ENCODE peak calls at places on chromosomes 4 and X, in nine cellular contexts. One of them, this sample, is unnamed.

GRCh38 chrX:154829926-154830442 is 4.5 kb downstream of the SMIM9 start:
- DNase-seq in tibial nerve: no peak
- DNase-seq in uterus: no peak
- DNase-seq in HepG2: no peak
- DNase-seq in suprapubic skin: no peak
- DNase-seq in IMR-90: no peak
- DNase-seq in esophagus squamous epithelium: no peak
- DNase-seq in adrenal gland: no peak
- DNase-seq in GM12878: no peak
- DNase-seq in this sample: no peak

GRCh38 chr4:159006202-159006601 is 96.7 kb upstream of the RAPGEF2 start:
- DNase-seq in tibial nerve: no peak
- DNase-seq in uterus: no peak
- DNase-seq in HepG2: peak
- DNase-seq in suprapubic skin: no peak
- DNase-seq in IMR-90: peak
- DNase-seq in esophagus squamous epithelium: no peak
- DNase-seq in adrenal gland: no peak
- DNase-seq in GM12878: no peak
- DNase-seq in this sample: no peak

GRCh38 chr4:177308842-177309524 is 691 bp upstream of the NEIL3 start:
- DNase-seq in tibial nerve: no peak
- DNase-seq in uterus: no peak
- DNase-seq in HepG2: no peak
- DNase-seq in suprapubic skin: no peak
- DNase-seq in IMR-90: no peak
- DNase-seq in esophagus squamous epithelium: no peak
- DNase-seq in adrenal gland: no peak
- DNase-seq in GM12878: no peak
- DNase-seq in this sample: no peak

GRCh38 chrX:76428243-76429130 is 977 bp downstream of the MAGEE1 start:
- DNase-seq in tibial nerve: no peak
- DNase-seq in uterus: peak
- DNase-seq in HepG2: no peak
- DNase-seq in suprapubic skin: peak
- DNase-seq in IMR-90: no peak
- DNase-seq in esophagus squamous epithelium: no peak
- DNase-seq in adrenal gland: peak
- DNase-seq in GM12878: no peak
- DNase-seq in this sample: peak

GRCh38 chrX:6004529-6004928 is 224.1 kb downstream of the NLGN4X start:
- DNase-seq in tibial nerve: no peak
- DNase-seq in uterus: no peak
- DNase-seq in HepG2: no peak
- DNase-seq in suprapubic skin: no peak
- DNase-seq in IMR-90: no peak
- DNase-seq in esophagus squamous epithelium: no peak
- DNase-seq in adrenal gland: no peak
- DNase-seq in GM12878: no peak
- DNase-seq in this sample: no peak

GRCh38 chr4:72216539-72217277 is 184.9 kb downstream of the NPFFR2 start:
- DNase-seq in tibial nerve: no peak
- DNase-seq in uterus: no peak
- DNase-seq in HepG2: no peak
- DNase-seq in suprapubic skin: no peak
- DNase-seq in IMR-90: no peak
- DNase-seq in esophagus squamous epithelium: no peak
- DNase-seq in adrenal gland: no peak
- DNase-seq in GM12878: no peak
- DNase-seq in this sample: no peak

GRCh38 chr4:56764775-56765174 is 56.7 kb downstream of the SPINK2 start:
- DNase-seq in tibial nerve: no peak
- DNase-seq in uterus: no peak
- DNase-seq in HepG2: no peak
- DNase-seq in suprapubic skin: no peak
- DNase-seq in IMR-90: peak
- DNase-seq in esophagus squamous epithelium: no peak
- DNase-seq in adrenal gland: no peak
- DNase-seq in GM12878: no peak
- DNase-seq in this sample: no peak

GRCh38 chr4:101022151-101023024 is 324.9 kb downstream of the PPP3CA start:
- DNase-seq in tibial nerve: no peak
- DNase-seq in uterus: no peak
- DNase-seq in HepG2: no peak
- DNase-seq in suprapubic skin: no peak
- DNase-seq in IMR-90: peak
- DNase-seq in esophagus squamous epithelium: no peak
- DNase-seq in adrenal gland: no peak
- DNase-seq in GM12878: no peak
- DNase-seq in this sample: no peak

GRCh38 chr4:54064317-54065275 is at the start of gene CHIC2:
- DNase-seq in tibial nerve: peak
- DNase-seq in uterus: peak
- DNase-seq in HepG2: peak
- DNase-seq in suprapubic skin: peak
- DNase-seq in IMR-90: peak
- DNase-seq in esophagus squamous epithelium: peak
- DNase-seq in adrenal gland: peak
- DNase-seq in GM12878: peak
- DNase-seq in this sample: peak
- TF ChIP-seq POLR2A in tibial nerve: peak
- TF ChIP-seq POLR2A in uterus: peak
- TF ChIP-seq POLR2A in HepG2: peak
- TF ChIP-seq POLR2A in suprapubic skin: peak
- TF ChIP-seq POLR2A in IMR-90: peak
- TF ChIP-seq POLR2A in esophagus squamous epithelium: peak
- TF ChIP-seq POLR2A in adrenal gland: peak
- TF ChIP-seq POLR2A in GM12878: peak
- TF ChIP-seq POLR2A in this sample: peak

GRCh38 chrX:69503228-69503834 is 795 bp upstream of the NALF2 start:
- DNase-seq in tibial nerve: no peak
- DNase-seq in uterus: no peak
- DNase-seq in HepG2: peak
- DNase-seq in suprapubic skin: no peak
- DNase-seq in IMR-90: no peak
- DNase-seq in esophagus squamous epithelium: no peak
- DNase-seq in adrenal gland: peak
- DNase-seq in GM12878: no peak
- DNase-seq in this sample: no peak

GRCh38 chrX:69504626-69505612 is 793 bp downstream of the NALF2 start:
- DNase-seq in tibial nerve: no peak
- DNase-seq in uterus: no peak
- DNase-seq in HepG2: no peak
- DNase-seq in suprapubic skin: no peak
- DNase-seq in IMR-90: no peak
- DNase-seq in esophagus squamous epithelium: no peak
- DNase-seq in adrenal gland: no peak
- DNase-seq in GM12878: no peak
- DNase-seq in this sample: no peak

GRCh38 chrX:69501433-69501832 is 2.7 kb upstream of the NALF2 start:
- DNase-seq in tibial nerve: no peak
- DNase-seq in uterus: no peak
- DNase-seq in HepG2: peak
- DNase-seq in suprapubic skin: no peak
- DNase-seq in IMR-90: no peak
- DNase-seq in esophagus squamous epithelium: no peak
- DNase-seq in adrenal gland: no peak
- DNase-seq in GM12878: no peak
- DNase-seq in this sample: no peak

GRCh38 chrX:69505772-69506616 is 1.9 kb downstream of the NALF2 start:
- DNase-seq in tibial nerve: no peak
- DNase-seq in uterus: no peak
- DNase-seq in HepG2: no peak
- DNase-seq in suprapubic skin: no peak
- DNase-seq in IMR-90: no peak
- DNase-seq in esophagus squamous epithelium: no peak
- DNase-seq in adrenal gland: no peak
- DNase-seq in GM12878: no peak
- DNase-seq in this sample: no peak

DNA sequence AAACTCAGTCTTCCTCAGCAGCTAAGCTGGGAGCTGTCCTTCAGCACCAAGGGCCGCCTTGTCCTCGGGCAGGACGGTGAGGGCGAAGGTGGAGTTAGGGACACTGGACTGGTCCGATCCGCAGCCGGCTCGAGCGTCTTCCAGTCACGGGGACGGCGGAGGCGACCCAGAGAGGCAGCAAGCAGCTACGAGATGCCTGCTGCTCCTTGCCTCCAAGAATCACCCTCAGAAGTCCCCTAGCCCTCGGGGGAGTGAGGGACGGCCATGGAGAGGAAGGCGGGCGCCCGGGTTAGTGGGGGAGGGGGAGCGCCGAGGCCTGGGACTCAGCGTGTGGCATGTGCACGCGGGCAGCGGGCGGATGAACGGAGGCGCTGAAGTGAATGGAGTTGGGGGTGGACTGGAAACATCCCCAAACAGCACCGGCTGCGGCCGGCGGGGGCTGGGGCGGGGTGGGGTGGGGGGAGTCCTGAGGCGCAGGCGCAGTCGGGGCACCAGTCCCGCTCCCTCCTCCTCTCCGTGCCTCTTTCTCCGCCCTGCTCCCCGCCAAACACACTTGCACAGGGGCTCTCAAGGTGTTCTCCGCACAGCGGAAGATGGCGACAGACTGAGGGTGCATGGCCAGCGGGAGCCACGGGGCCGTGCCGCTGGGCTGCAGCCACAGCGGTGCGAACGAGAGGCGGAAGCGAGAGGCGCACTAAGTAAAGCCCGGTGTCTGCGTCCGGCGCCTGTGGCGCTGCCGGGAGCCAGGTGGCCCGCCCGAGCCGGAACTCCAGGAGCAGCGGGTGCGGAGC is at the start of gene NALF2:
- DNase-seq in tibial nerve: peak
- DNase-seq in uterus: peak
- DNase-seq in HepG2: peak
- DNase-seq in suprapubic skin: no peak
- DNase-seq in IMR-90: peak
- DNase-seq in esophagus squamous epithelium: no peak
- DNase-seq in adrenal gland: peak
- DNase-seq in GM12878: no peak
- DNase-seq in this sample: peak
- TF ChIP-seq POLR2A in tibial nerve: no peak
- TF ChIP-seq POLR2A in uterus: no peak
- TF ChIP-seq POLR2A in HepG2: peak
- TF ChIP-seq POLR2A in suprapubic skin: no peak
- TF ChIP-seq POLR2A in IMR-90: no peak
- TF ChIP-seq POLR2A in esophagus squamous epithelium: no peak
- TF ChIP-seq POLR2A in adrenal gland: no peak
- TF ChIP-seq POLR2A in GM12878: no peak
- TF ChIP-seq POLR2A in this sample: no peak

GRCh38 chr4:85780664-85781063 is 305.7 kb downstream of the ARHGAP24 start:
- DNase-seq in tibial nerve: no peak
- DNase-seq in uterus: no peak
- DNase-seq in HepG2: no peak
- DNase-seq in suprapubic skin: no peak
- DNase-seq in IMR-90: no peak
- DNase-seq in esophagus squamous epithelium: no peak
- DNase-seq in adrenal gland: no peak
- DNase-seq in GM12878: no peak
- DNase-seq in this sample: no peak

GRCh38 chr4:85777908-85778808 is 303.2 kb downstream of the ARHGAP24 start:
- DNase-seq in tibial nerve: no peak
- DNase-seq in uterus: no peak
- DNase-seq in HepG2: no peak
- DNase-seq in suprapubic skin: no peak
- DNase-seq in IMR-90: no peak
- DNase-seq in esophagus squamous epithelium: no peak
- DNase-seq in adrenal gland: no peak
- DNase-seq in GM12878: peak
- DNase-seq in this sample: no peak

GRCh38 chr4:85776579-85776978 is 301.6 kb downstream of the ARHGAP24 start:
- DNase-seq in tibial nerve: no peak
- DNase-seq in uterus: no peak
- DNase-seq in HepG2: no peak
- DNase-seq in suprapubic skin: no peak
- DNase-seq in IMR-90: peak
- DNase-seq in esophagus squamous epithelium: no peak
- DNase-seq in adrenal gland: no peak
- DNase-seq in GM12878: no peak
- DNase-seq in this sample: no peak

GRCh38 chr4:85779165-85779564 is 304.2 kb downstream of the ARHGAP24 start:
- DNase-seq in tibial nerve: no peak
- DNase-seq in uterus: no peak
- DNase-seq in HepG2: no peak
- DNase-seq in suprapubic skin: no peak
- DNase-seq in IMR-90: peak
- DNase-seq in esophagus squamous epithelium: no peak
- DNase-seq in adrenal gland: no peak
- DNase-seq in GM12878: no peak
- DNase-seq in this sample: no peak

DNA sequence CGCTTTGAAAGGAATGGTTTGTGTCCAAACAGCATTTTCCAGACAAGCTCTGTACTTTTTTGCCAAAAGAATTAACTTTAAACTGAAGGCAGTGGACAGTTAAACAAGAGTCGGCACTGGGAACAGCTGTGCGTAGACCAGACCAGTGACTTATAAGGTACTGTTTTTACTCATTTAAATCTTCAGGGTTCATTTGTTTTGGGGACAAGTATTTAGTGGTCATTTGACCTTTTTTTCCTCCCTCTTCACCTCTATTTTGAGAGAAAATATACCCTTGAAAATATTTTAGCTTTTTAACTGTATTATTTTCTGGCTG is 303.8 kb downstream of the ARHGAP24 start:
- DNase-seq in tibial nerve: no peak
- DNase-seq in uterus: no peak
- DNase-seq in HepG2: no peak
- DNase-seq in suprapubic skin: no peak
- DNase-seq in IMR-90: peak
- DNase-seq in esophagus squamous epithelium: no peak
- DNase-seq in adrenal gland: no peak
- DNase-seq in GM12878: no peak
- DNase-seq in this sample: no peak
- TF ChIP-seq POLR2A in tibial nerve: no peak
- TF ChIP-seq POLR2A in uterus: no peak
- TF ChIP-seq POLR2A in HepG2: no peak
- TF ChIP-seq POLR2A in suprapubic skin: no peak
- TF ChIP-seq POLR2A in IMR-90: peak
- TF ChIP-seq POLR2A in esophagus squamous epithelium: no peak
- TF ChIP-seq POLR2A in adrenal gland: no peak
- TF ChIP-seq POLR2A in GM12878: no peak
- TF ChIP-seq POLR2A in this sample: no peak

GRCh38 chr4:110195561-110196205 is 2.7 kb downstream of the ELOVL6 start:
- DNase-seq in tibial nerve: no peak
- DNase-seq in uterus: no peak
- DNase-seq in HepG2: no peak
- DNase-seq in suprapubic skin: no peak
- DNase-seq in IMR-90: peak
- DNase-seq in esophagus squamous epithelium: no peak
- DNase-seq in adrenal gland: no peak
- DNase-seq in GM12878: no peak
- DNase-seq in this sample: no peak

GRCh38 chr4:110196871-110197420 is 1.5 kb downstream of the ELOVL6 start:
- DNase-seq in tibial nerve: peak
- DNase-seq in uterus: no peak
- DNase-seq in HepG2: no peak
- DNase-seq in suprapubic skin: peak
- DNase-seq in IMR-90: peak
- DNase-seq in esophagus squamous epithelium: peak
- DNase-seq in adrenal gland: peak
- DNase-seq in GM12878: no peak
- DNase-seq in this sample: peak

GRCh38 chr4:110193822-110194761 is 4.3 kb downstream of the ELOVL6 start:
- DNase-seq in tibial nerve: peak
- DNase-seq in uterus: peak
- DNase-seq in HepG2: peak
- DNase-seq in suprapubic skin: peak
- DNase-seq in IMR-90: peak
- DNase-seq in esophagus squamous epithelium: peak
- DNase-seq in adrenal gland: peak
- DNase-seq in GM12878: peak
- DNase-seq in this sample: peak

GRCh38 chr4:110197421-110198398 is 705 bp downstream of the ELOVL6 start:
- DNase-seq in tibial nerve: peak
- DNase-seq in uterus: peak
- DNase-seq in HepG2: no peak
- DNase-seq in suprapubic skin: peak
- DNase-seq in IMR-90: peak
- DNase-seq in esophagus squamous epithelium: no peak
- DNase-seq in adrenal gland: peak
- DNase-seq in GM12878: no peak
- DNase-seq in this sample: peak

DNA sequence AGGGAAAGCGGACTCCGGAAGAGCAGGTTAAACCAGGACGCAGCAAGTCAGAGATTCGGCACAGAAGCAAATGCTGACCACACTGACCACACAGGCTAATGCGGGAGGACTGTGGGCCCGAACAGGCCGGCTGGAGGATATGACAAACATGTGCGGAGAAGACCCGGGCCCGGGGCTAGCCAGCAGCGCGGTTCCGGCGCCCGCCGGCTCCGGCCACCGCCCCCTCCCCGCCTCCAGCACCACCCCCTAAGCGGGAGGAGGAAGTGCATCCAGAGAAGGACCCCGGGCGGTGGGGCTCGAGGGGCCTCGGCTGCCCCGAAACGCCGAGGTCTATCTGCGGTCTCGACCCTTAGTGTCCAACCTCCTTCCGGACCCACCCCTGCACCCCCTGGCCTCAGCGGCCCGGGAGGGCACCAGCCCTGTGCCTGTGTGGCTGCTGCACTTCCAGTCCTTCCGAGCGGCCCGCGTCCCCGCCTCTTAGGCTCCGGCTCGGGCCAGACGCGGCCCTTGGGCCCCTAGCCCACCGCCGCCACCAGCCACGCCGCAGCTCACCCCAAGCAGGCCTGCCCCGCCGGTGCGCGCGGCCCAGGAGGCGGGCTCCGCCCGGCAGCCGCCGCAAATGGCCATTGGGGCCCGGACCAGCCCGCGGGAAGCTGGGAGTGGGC is 2.1 kb downstream of the ELOVL6 start:
- DNase-seq in tibial nerve: peak
- DNase-seq in uterus: peak
- DNase-seq in HepG2: peak
- DNase-seq in suprapubic skin: peak
- DNase-seq in IMR-90: peak
- DNase-seq in esophagus squamous epithelium: no peak
- DNase-seq in adrenal gland: peak
- DNase-seq in GM12878: no peak
- DNase-seq in this sample: peak
- TF ChIP-seq POLR2A in tibial nerve: peak
- TF ChIP-seq POLR2A in uterus: peak
- TF ChIP-seq POLR2A in HepG2: peak
- TF ChIP-seq POLR2A in suprapubic skin: no peak
- TF ChIP-seq POLR2A in IMR-90: no peak
- TF ChIP-seq POLR2A in esophagus squamous epithelium: no peak
- TF ChIP-seq POLR2A in adrenal gland: peak
- TF ChIP-seq POLR2A in GM12878: peak
- TF ChIP-seq POLR2A in this sample: no peak